ENCODE peak calls at places on chromosomes 6 and 20, in four cellular contexts. V, I, D and E are unnamed samples.

GRCh38 chr20:57374931-57375651 is 16.1 kb upstream of the RBM38 start:
- DNase-seq in V (no peak), I (no peak), D (no peak), E (no peak)

GRCh38 chr6:56324396-56324795 is 77.0 kb upstream of the COL21A1 start:
- DNase-seq in V (no peak), I (no peak), D (no peak), E (no peak)

GRCh38 chr6:80959034-80959433 is 793.4 kb downstream of the TENT5A start:
- DNase-seq in V (no peak), I (no peak), D (no peak), E (no peak)

GRCh38 chr6:147392917-147393625 is 115.4 kb upstream of the SAMD5 start:
- DNase-seq in V (no peak), I (no peak), D (no peak), E (no peak)

GRCh38 chr6:79784013-79784753 is 153.1 kb downstream of the SH3BGRL2 start:
- DNase-seq in V (no peak), I (no peak), D (no peak), E (no peak)

GRCh38 chr6:149086363-149086762 is 231.1 kb upstream of the TAB2 start:
- DNase-seq in V (no peak), I (no peak), D (no peak), E (no peak)

GRCh38 chr20:36491901-36492617 is 49.3 kb upstream of the MYL9 start:
- DNase-seq in V (no peak), I (no peak), D (no peak), E (peak; percentile 71)

GRCh38 chr20:44967207-44967807 is 995 bp downstream of the STK4 start:
- DNase-seq in V (peak; percentile 49), I (no peak), D (no peak), E (no peak)

GRCh38 chr20:58854638-58855471 is 2.3 kb downstream of the GNAS start:
- DNase-seq in V (no peak), I (no peak), D (no peak), E (peak; percentile 70)

GRCh38 chr6:158387036-158387435 is 74.8 kb downstream of the TULP4 start:
- DNase-seq in V (no peak), I (no peak), D (no peak), E (no peak)

GRCh38 chr6:43013020-43013842 is 515 bp downstream of the MEA1 start:
- DNase-seq in V (no peak), I (no peak), D (no peak), E (no peak)

GRCh38 chr20:3633913-3634478 is 29.2 kb downstream of the GFRA4 start:
- DNase-seq in V (no peak), I (no peak), D (no peak), E (no peak)

GRCh38 chr6:35052694-35053565 is 88.2 kb downstream of the TCP11 start:
- DNase-seq in V (peak; percentile 35), I (no peak), D (no peak), E (no peak)

GRCh38 chr6:26363882-26364825 is 844 bp upstream of the BTN3A2 start:
- DNase-seq in V (no peak), I (no peak), D (peak; percentile 24), E (peak; percentile 24)

DNA sequence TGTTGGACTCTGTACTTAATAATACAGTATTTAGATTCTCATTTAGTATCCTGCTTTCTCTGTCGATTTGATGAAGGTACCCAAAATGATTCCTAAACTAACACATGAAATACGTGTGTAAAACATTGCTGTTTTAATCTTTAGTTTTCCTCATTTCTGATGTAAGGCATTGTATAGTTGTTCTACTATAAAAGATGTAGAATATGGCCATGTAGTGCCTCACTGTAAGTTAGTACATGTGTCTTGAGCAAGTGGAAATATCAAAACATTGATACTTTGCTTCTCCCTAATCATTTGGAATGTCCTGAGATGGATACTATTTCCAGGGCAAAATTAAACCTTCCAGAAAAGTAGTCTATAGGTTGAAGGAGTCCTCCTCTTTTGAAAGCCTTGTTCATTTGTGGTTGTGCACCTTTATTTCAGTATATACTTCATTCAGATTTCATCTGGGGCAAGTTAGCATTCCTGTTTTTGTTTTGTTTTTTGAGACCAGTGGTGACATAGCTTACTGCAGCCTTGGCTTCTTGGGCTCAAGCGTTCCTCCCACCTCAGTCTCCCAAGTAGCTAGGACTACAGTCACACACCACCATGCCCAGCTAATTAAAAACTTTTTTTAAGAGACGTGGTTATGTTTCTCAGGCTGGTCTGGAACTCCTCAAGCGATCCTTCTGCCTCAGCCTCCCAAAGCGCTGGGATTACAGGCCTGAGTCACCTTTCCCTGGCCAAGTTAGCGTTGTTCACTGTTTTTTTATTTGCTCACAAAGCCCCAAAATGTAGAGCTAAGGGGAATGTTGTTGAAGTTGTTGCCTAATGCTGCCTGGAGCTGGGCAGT is 11.6 kb downstream of the SRSF3 start:
- DNase-seq in V (no peak), I (no peak), D (no peak), E (no peak)
- TF ChIP-seq CTCF in V (no peak), I (no peak), D (peak; percentile 30), E (peak; percentile 51)

DNA sequence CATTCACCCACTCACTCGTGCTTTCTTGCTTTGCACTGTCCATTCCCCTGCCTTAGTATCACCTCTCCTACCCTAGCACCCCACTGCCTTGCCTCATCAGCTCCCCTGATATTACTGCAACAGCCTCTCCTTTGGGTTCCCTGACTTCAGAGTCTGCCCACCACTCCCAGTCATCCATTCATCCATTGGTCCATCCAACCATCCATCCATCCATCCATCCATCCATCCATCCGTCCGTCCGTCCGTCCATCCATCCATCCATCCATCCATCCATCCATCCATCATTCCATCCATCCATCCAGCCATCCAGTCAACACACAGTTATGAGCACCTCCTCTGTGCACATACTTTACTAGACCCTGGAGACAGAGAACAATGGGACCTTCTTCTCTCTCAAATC is 22.9 kb upstream of the FAM83D start:
- DNase-seq in V (no peak), I (no peak), D (no peak), E (no peak)
- H3K36me3 ChIP-seq in V (no peaks in the 10 kb centered on the region), I (no peaks in the 10 kb centered on the region), D (no peaks in the 10 kb centered on the region), E (peaks cover 75% of the 10 kb centered on the region)

DNA sequence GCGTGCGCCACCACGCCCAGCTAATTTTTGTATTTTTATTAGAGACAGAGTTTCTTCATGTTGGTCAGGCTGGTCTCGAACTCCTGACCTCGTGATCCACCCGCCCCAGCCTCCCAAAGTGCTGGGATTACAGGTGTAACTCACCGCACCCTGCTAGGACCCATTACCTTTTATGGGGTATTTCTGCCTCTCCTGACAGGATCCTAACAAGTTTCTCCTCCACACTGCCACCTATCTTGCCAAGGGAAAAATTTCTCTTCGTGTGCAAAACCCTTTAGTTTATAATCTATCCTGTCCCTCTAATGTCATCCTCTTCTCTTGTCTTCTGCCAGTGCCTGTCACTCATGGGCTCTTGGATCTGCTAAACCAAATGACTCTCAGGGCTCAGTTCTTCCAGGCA is 1.9 kb downstream of the STMND1 start:
- DNase-seq in V (no peak), I (no peak), D (no peak), E (no peak)
- TF ChIP-seq CTCF in V (no peak), I (peak; percentile 46), D (peak; percentile 42), E (peak; percentile 57)

GRCh38 chr20:5181955-5182354 is 55.1 kb downstream of the CDS2 start:
- DNase-seq in V (no peak), I (no peak), D (peak; percentile 59), E (no peak)

GRCh38 chr20:5181492-5181891 is 54.7 kb downstream of the CDS2 start:
- DNase-seq in V (no peak), I (no peak), D (no peak), E (no peak)

GRCh38 chr20:5180933-5181332 is 54.1 kb downstream of the CDS2 start:
- DNase-seq in V (no peak), I (no peak), D (no peak), E (no peak)

GRCh38 chr20:5182615-5183254 is 55.9 kb downstream of the CDS2 start:
- DNase-seq in V (no peak), I (no peak), D (no peak), E (no peak)

GRCh38 chr20:5180421-5180820 is 53.6 kb downstream of the CDS2 start:
- DNase-seq in V (no peak), I (no peak), D (no peak), E (no peak)
- H3K36me3 ChIP-seq in V (no peaks in the 10 kb centered on the region), I (peaks cover 10% of the 10 kb centered on the region), D (peaks cover 6% of the 10 kb centered on the region), E (peaks cover 81% of the 10 kb centered on the region)

GRCh38 chr6:128724738-128725137 is 158.2 kb upstream of the LAMA2 start:
- DNase-seq in V (no peak), I (no peak), D (no peak), E (no peak)

GRCh38 chr6:128723667-128724066 is 159.3 kb upstream of the LAMA2 start:
- DNase-seq in V (no peak), I (no peak), D (peak; percentile 15), E (no peak)

GRCh38 chr6:128725271-128726233 is 157.4 kb upstream of the LAMA2 start:
- DNase-seq in V (no peak), I (peak; percentile 3), D (peak; percentile 34), E (peak; percentile 59)

GRCh38 chr6:128731249-128732165 is 151.4 kb upstream of the LAMA2 start:
- DNase-seq in V (no peak), I (peak; percentile 22), D (peak; percentile 63), E (peak; percentile 64)

DNA sequence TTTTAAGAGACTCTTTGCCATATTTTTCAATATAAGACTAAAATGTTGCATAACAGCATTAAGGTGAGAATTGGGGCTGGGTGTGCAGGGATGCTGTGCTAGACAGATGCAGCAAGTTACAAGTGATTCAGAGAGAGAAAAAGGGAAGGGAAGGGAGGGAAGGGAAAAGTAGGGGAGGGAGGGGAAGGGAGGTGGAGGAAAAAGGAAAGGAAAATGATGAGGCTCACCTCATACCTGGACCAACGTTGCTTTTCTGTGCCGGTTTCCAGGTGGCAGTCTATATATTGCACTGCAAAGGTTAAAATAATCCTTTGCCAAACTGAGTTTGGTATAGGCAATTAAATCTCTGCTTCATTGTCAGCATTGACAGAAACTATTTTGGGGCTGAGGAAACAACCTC is 155.4 kb upstream of the LAMA2 start:
- DNase-seq in V (no peak), I (no peak), D (no peak), E (no peak)
- TF ChIP-seq CTCF in V (no peak), I (no peak), D (no peak), E (no peak)

GRCh38 chr6:107550241-107550840 is 60.4 kb downstream of the SOBP start:
- DNase-seq in V (no peak), I (no peak), D (no peak), E (no peak)
- H3K36me3 ChIP-seq in V (no peaks in the 10 kb centered on the region), I (no peaks in the 10 kb centered on the region), D (no peaks in the 10 kb centered on the region), E (no peaks in the 10 kb centered on the region)

DNA sequence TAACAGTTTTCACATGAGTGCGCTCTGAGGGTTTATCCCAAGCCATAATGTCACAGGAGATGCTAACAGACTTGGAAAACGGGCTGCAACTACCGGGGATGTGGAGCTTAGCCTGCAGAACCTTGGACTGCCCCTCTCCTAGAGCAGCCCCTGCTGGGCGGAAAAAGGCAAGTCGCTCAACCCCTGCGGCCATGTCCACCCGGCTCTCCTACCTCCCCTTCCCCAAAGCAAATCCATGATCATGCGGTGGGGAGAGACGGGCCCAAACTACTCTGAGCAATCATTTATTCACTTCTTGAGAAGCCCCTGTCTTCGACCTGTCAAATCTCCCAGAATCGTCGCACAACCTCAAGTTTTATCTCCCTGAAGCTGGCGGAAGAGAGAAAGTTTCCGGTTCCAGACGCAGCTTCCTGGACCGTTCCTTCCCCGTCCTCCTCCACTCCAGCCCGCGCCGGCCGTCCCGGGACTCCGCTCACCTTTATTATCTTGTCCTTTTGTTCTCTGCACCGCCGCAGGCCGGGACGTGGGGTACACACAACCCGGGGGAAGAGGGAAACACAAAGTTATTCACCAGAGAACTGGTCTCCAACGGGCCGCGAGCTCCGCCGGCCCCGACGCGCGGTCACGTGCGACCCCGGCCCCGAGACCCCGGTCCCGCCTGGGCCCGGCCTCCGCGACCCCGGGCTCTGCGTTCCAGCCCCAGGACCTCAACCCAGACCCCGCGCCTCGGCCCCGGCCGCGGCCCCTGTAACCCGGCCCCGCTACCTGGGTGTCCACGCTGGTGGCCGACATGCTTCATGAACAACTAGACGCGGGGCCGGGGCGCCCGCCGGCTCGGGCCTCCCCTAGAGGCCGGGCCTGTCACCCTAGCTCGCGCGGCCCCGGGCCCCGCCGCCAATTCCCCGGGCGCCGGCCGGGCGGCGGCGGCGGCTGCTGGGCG is 560 bp downstream of the YTHDF1 start:
- DNase-seq in V (peak; percentile 45), I (peak; percentile 48), D (peak; percentile 33), E (peak; percentile 85)
- TF ChIP-seq CTCF in V (no peak), I (peak; percentile 73), D (peak; percentile 81), E (peak; percentile 67)